ENCODE peak calls at places on chromosomes 5 and 9, in five cellular contexts. I, E, K, Z and D are unnamed samples. For H3K36me3, the result is how much of the 10 kb centered on the place peaks cover.

GRCh38 chr5:56024810-56025302 is 30.1 kb upstream of the IL6ST start:
- DNase-seq in I (no peak), E (no peak), K (no peak), Z (no peak), D (no peak)

GRCh38 chr9:2087500-2088313 is 72.6 kb downstream of the SMARCA2 start:
- DNase-seq in I (no peak), E (no peak), K (no peak), Z (peak), D (no peak)

GRCh38 chr9:126616521-126616976 is 2.8 kb downstream of the LMX1B start:
- DNase-seq in I (no peak), E (no peak), K (no peak), Z (no peak), D (no peak)

GRCh38 chr5:81241961-81242648 is 9.0 kb downstream of the CKMT2 start:
- DNase-seq in I (no peak), E (no peak), K (no peak), Z (no peak), D (no peak)

GRCh38 chr5:149228610-149229297 is 42.9 kb upstream of the AFAP1L1 start:
- DNase-seq in I (peak), E (peak), K (peak), Z (no peak), D (peak)

GRCh38 chr5:31987985-31988710 is 186.0 kb downstream of the GOLPH3 start:
- DNase-seq in I (peak), E (no peak), K (no peak), Z (no peak), D (peak)

GRCh38 chr5:169417676-169418075 is 116.7 kb upstream of the SLIT3 start:
- DNase-seq in I (no peak), E (no peak), K (no peak), Z (no peak), D (no peak)

GRCh38 chr5:68395302-68395701 is 179.7 kb downstream of the PIK3R1 start:
- DNase-seq in I (no peak), E (no peak), K (no peak), Z (no peak), D (no peak)

GRCh38 chr9:70602364-70603019 is 188.0 kb upstream of the KLF9 start:
- DNase-seq in I (peak), E (peak), K (peak), Z (peak), D (peak)

GRCh38 chr5:163534476-163535172 is 29.2 kb downstream of the MAT2B start:
- DNase-seq in I (no peak), E (peak), K (no peak), Z (no peak), D (no peak)
- H3K36me3 ChIP-seq in I (under half), E (under half), K (under half), Z (under half), D (under half)

DNA sequence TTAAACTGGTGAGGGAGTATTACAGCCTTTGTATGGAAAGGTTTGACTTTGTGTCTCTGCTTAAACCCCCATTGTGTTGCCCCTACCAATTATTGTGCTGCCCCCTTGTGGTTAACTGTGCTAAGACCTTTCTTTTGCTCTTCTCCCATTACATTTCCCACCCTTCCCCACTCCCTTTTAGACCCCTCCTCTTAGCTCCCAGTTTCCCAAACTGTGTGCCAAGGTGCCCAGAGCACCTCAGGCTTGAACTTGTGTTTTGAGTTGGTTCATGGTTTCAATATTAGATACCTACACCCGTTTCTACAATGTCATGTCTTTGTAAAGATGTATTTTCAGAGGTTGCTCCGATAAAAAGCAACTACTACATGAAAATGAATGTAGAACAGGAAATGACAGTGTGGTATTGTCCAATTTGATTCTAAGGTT is 2.9 kb downstream of the JAK2 start:
- DNase-seq in I (no peak), E (peak), K (peak), Z (peak), D (no peak)
- H3K4me3 ChIP-seq in I (no peak), E (no peak), K (no peak), Z (no peak), D (no peak)

GRCh38 chr5:26181582-26181981 is 856.8 kb downstream of the CDH9 start:
- DNase-seq in I (no peak), E (no peak), K (no peak), Z (no peak), D (no peak)
- H3K36me3 ChIP-seq in I (under half), E (under half), K (under half), Z (under half), D (under half)

DNA sequence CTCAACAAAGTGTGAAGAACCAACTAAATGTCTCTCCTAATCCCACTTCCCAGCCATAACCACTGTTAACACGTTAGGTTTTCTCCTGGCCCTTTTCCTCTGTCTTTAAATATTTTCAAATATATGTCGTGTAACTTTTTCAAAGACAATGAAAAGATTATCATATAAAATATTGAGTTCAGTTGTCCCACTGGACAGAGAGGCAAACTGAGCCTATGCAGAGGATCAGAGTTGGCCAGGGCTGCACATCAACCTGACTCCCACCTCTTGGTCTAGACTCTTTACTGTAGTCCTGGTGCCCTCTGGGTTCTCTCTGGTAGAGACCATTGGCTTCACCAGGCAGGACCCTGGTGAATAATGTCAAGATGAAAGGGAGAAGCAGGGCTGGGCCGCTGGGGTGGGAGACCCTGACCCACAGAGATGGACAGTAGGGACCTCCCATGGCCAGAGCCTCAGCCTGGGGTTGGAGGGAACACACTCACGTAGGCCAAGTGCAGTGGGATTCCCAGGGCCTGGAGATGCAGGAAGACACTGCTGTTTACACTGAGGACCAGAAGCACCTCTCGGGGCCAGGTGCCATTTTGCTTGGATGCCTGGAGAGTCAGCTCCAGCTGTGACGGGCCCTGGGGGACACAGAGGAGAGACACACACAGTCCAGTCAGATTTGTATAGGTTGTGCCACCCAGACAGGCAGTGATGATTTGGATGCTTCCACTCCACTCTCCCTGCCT is 25.1 kb downstream of the ENG start:
- DNase-seq in I (no peak), E (no peak), K (no peak), Z (no peak), D (no peak)
- H3K4me3 ChIP-seq in I (no peak), E (no peak), K (no peak), Z (no peak), D (no peak)

DNA sequence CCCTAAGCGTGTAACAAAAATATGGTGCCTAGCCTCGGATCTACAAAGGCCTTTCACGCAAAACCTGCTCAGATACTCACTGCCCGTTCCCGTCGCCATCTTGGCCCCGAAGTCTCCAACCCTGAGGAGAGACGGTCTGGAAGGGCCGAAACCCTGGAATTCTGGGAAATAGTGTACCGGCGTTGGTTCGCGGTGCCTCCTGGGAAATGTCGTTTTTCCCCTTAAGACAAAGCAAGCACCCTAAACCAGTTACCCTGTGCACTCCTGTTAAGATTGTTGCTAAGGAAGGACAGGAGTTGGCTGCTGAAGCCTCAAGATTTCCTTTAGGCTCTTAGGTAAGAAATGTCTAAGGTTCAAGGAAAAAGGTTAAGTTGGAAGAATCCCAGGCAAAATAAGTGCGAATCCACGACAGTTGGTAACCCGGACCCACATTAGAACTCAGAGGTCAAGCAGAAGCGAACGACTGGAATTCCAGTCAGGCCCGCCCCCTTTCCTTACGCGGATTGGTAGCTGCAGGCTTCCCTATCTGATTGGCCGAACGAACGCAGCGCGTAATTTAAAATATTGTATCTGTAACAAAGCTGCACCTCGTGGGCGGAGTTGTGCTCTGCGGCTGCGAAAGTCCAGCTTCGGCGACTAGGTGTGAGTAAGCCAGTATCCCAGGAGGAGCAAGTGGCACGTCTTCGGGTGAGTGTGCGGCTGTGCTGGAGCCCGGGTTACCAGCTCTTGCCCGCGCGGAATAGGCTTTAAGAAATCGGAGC is at the start of the genes BRD8 and KIF20A:
- DNase-seq in I (peak), E (peak), K (peak), Z (peak), D (peak)
- H3K36me3 ChIP-seq in I (under half), E (under half), K (under half), Z (under half), D (under half)